ENCODE peak calls at places on chromosome X, in four cellular contexts. K is stimulated activated CD4-positive, alpha-beta T cell treated with anti-CD3 and anti-CD28 coated beads, Interleukin-2, amount 100 ng/mL, for 24 hours; J is ACHN; E is T follicular helper cell. V is an unnamed sample.
A peak's percentile ranks its signal among the peaks of the same experiment; 100 is the strongest.

GRCh38 chrX:10296581-10296980 is 139.8 kb downstream of the CLCN4 start:
- DNase-seq in K (no peak), J (no peak), E (no peak), V (no peak)

GRCh38 chrX:15202458-15203177 is 67.3 kb downstream of the ASB9 start:
- DNase-seq in K (no peak), J (no peak), E (no peak), V (no peak)

GRCh38 chrX:39950035-39950688 is 147.6 kb downstream of the BCOR start:
- DNase-seq in K (no peak), J (peak; percentile 23), E (no peak), V (no peak)

GRCh38 chrX:109384569-109385174 is 97.2 kb downstream of the GUCY2F start:
- DNase-seq in K (no peak), J (peak; percentile 14), E (no peak), V (no peak)

GRCh38 chrX:155434906-155435743 is 23.3 kb downstream of the F8A3 start:
- DNase-seq in K (no peak), J (no peak), E (no peak), V (no peak)

GRCh38 chrX:39773150-39773549 is 324.6 kb downstream of the BCOR start:
- DNase-seq in K (no peak), J (no peak), E (no peak), V (no peak)

GRCh38 chrX:21606037-21606436 is 52.1 kb downstream of the KLHL34 start:
- DNase-seq in K (no peak), J (no peak), E (no peak), V (no peak)

GRCh38 chrX:105189093-105189492 is 31.4 kb downstream of the TEX13A start:
- DNase-seq in K (no peak), J (no peak), E (no peak), V (no peak)

GRCh38 chrX:17617794-17618193 is 119.5 kb upstream of the SCML1 start:
- DNase-seq in K (no peak), J (no peak), E (no peak), V (no peak)

GRCh38 chrX:38879631-38880220 is 78.5 kb downstream of the MID1IP1 start:
- DNase-seq in K (no peak), J (no peak), E (no peak), V (no peak)

GRCh38 chrX:2828404-2829065 is at the start of gene GYG2:
- DNase-seq in K (no peak), J (peak; percentile 54), E (no peak), V (no peak)

GRCh38 chrX:132591719-132592275 is 103.0 kb upstream of the MBNL3 start:
- DNase-seq in K (no peak), J (no peak), E (no peak), V (no peak)

V was measured in activated effector memory CD4-positive, alpha-beta T cell treated with anti-CD3 and anti-CD28 coated beads, Interleukin-2, amount 50 U/mL, for 16 hours.